ENCODE peak calls at places on chromosomes 12 and 14, in nine cellular contexts. One of them, this sample, is unnamed.

GRCh38 chr14:61253064-61253753 is 27.9 kb downstream of the TMEM30B start:
- DNase-seq in uterus: no peak
- DNase-seq in foreskin keratinocyte: no peak
- DNase-seq in suprapubic skin: no peak
- DNase-seq in HFF-Myc: no peak
- DNase-seq in GM06990: no peak
- DNase-seq in OCI-LY7: peak
- DNase-seq in cardiac fibroblast: no peak
- DNase-seq in IMR-90: no peak
- DNase-seq in this sample: no peak

GRCh38 chr12:102061556-102062418 is at the start of gene WASHC3:
- DNase-seq in OCI-LY7: peak
- DNase-seq in cardiac fibroblast: peak
- DNase-seq in HFF-Myc: peak
- DNase-seq in IMR-90: peak
- DNase-seq in GM06990: peak
- DNase-seq in foreskin keratinocyte: peak
- DNase-seq in suprapubic skin: peak
- DNase-seq in uterus: peak
- DNase-seq in this sample: peak

GRCh38 chr12:126792411-126792810 is 1474.6 kb upstream of the TMEM132C start:
- DNase-seq in IMR-90: no peak
- DNase-seq in uterus: no peak
- DNase-seq in cardiac fibroblast: no peak
- DNase-seq in suprapubic skin: no peak
- DNase-seq in foreskin keratinocyte: no peak
- DNase-seq in HFF-Myc: no peak
- DNase-seq in GM06990: no peak
- DNase-seq in OCI-LY7: no peak
- DNase-seq in this sample: no peak

GRCh38 chr14:101559624-101560533 is 1.4 kb upstream of the DIO3 start:
- DNase-seq in IMR-90: peak
- DNase-seq in suprapubic skin: no peak
- DNase-seq in uterus: peak
- DNase-seq in HFF-Myc: no peak
- DNase-seq in OCI-LY7: no peak
- DNase-seq in foreskin keratinocyte: no peak
- DNase-seq in GM06990: no peak
- DNase-seq in cardiac fibroblast: peak
- DNase-seq in this sample: no peak

GRCh38 chr14:69980457-69981414 is 101.5 kb downstream of the SMOC1 start:
- DNase-seq in OCI-LY7: no peak
- DNase-seq in uterus: no peak
- DNase-seq in foreskin keratinocyte: peak
- DNase-seq in suprapubic skin: no peak
- DNase-seq in HFF-Myc: no peak
- DNase-seq in cardiac fibroblast: no peak
- DNase-seq in IMR-90: no peak
- DNase-seq in GM06990: no peak
- DNase-seq in this sample: no peak

GRCh38 chr14:63951429-63951828 is 98.6 kb downstream of the SYNE2 start:
- DNase-seq in suprapubic skin: no peak
- DNase-seq in foreskin keratinocyte: no peak
- DNase-seq in OCI-LY7: no peak
- DNase-seq in cardiac fibroblast: no peak
- DNase-seq in IMR-90: no peak
- DNase-seq in GM06990: no peak
- DNase-seq in uterus: no peak
- DNase-seq in HFF-Myc: no peak
- DNase-seq in this sample: no peak

GRCh38 chr14:93110856-93111419 is 4.8 kb downstream of the ITPK1 start:
- DNase-seq in suprapubic skin: no peak
- DNase-seq in OCI-LY7: no peak
- DNase-seq in uterus: no peak
- DNase-seq in cardiac fibroblast: no peak
- DNase-seq in HFF-Myc: no peak
- DNase-seq in foreskin keratinocyte: no peak
- DNase-seq in GM06990: no peak
- DNase-seq in IMR-90: no peak
- DNase-seq in this sample: no peak

GRCh38 chr12:54622463-54623183 is 12.1 kb downstream of the LACRT start:
- DNase-seq in cardiac fibroblast: peak
- DNase-seq in HFF-Myc: no peak
- DNase-seq in OCI-LY7: no peak
- DNase-seq in GM06990: no peak
- DNase-seq in foreskin keratinocyte: no peak
- DNase-seq in IMR-90: peak
- DNase-seq in uterus: no peak
- DNase-seq in suprapubic skin: no peak
- DNase-seq in this sample: no peak

GRCh38 chr12:51590347-51591019 is 550 bp upstream of the SCN8A start:
- DNase-seq in OCI-LY7: peak
- DNase-seq in cardiac fibroblast: peak
- DNase-seq in suprapubic skin: no peak
- DNase-seq in HFF-Myc: no peak
- DNase-seq in uterus: peak
- DNase-seq in IMR-90: peak
- DNase-seq in GM06990: peak
- DNase-seq in foreskin keratinocyte: no peak
- DNase-seq in this sample: no peak

GRCh38 chr14:37779480-37779879 is 184.1 kb downstream of the TTC6 start:
- DNase-seq in IMR-90: no peak
- DNase-seq in foreskin keratinocyte: no peak
- DNase-seq in cardiac fibroblast: no peak
- DNase-seq in suprapubic skin: no peak
- DNase-seq in OCI-LY7: no peak
- DNase-seq in HFF-Myc: no peak
- DNase-seq in uterus: no peak
- DNase-seq in GM06990: no peak
- DNase-seq in this sample: no peak
- TF ChIP-seq CTCF in IMR-90: no peak
- TF ChIP-seq CTCF in foreskin keratinocyte: no peak
- TF ChIP-seq CTCF in cardiac fibroblast: no peak
- TF ChIP-seq CTCF in suprapubic skin: no peak
- TF ChIP-seq CTCF in OCI-LY7: no peak
- TF ChIP-seq CTCF in HFF-Myc: no peak
- TF ChIP-seq CTCF in uterus: no peak
- TF ChIP-seq CTCF in GM06990: no peak
- TF ChIP-seq CTCF in this sample: no peak

GRCh38 chr12:99383258-99383657 is 264.3 kb upstream of the GARIN6 start:
- DNase-seq in IMR-90: no peak
- DNase-seq in OCI-LY7: peak
- DNase-seq in cardiac fibroblast: no peak
- DNase-seq in HFF-Myc: no peak
- DNase-seq in foreskin keratinocyte: no peak
- DNase-seq in GM06990: no peak
- DNase-seq in uterus: no peak
- DNase-seq in suprapubic skin: no peak
- DNase-seq in this sample: no peak

GRCh38 chr12:99389751-99390150 is 257.8 kb upstream of the GARIN6 start:
- DNase-seq in uterus: no peak
- DNase-seq in foreskin keratinocyte: no peak
- DNase-seq in cardiac fibroblast: no peak
- DNase-seq in IMR-90: no peak
- DNase-seq in suprapubic skin: no peak
- DNase-seq in GM06990: no peak
- DNase-seq in OCI-LY7: no peak
- DNase-seq in HFF-Myc: no peak
- DNase-seq in this sample: no peak

GRCh38 chr12:99390707-99391106 is 256.8 kb upstream of the GARIN6 start:
- DNase-seq in cardiac fibroblast: no peak
- DNase-seq in foreskin keratinocyte: no peak
- DNase-seq in IMR-90: no peak
- DNase-seq in HFF-Myc: no peak
- DNase-seq in uterus: no peak
- DNase-seq in suprapubic skin: no peak
- DNase-seq in GM06990: no peak
- DNase-seq in OCI-LY7: no peak
- DNase-seq in this sample: no peak

GRCh38 chr12:99387661-99388060 is 259.9 kb upstream of the GARIN6 start:
- DNase-seq in uterus: no peak
- DNase-seq in cardiac fibroblast: no peak
- DNase-seq in GM06990: no peak
- DNase-seq in HFF-Myc: no peak
- DNase-seq in suprapubic skin: no peak
- DNase-seq in IMR-90: no peak
- DNase-seq in foreskin keratinocyte: no peak
- DNase-seq in OCI-LY7: no peak
- DNase-seq in this sample: no peak

GRCh38 chr12:99386907-99387306 is 260.6 kb upstream of the GARIN6 start:
- DNase-seq in cardiac fibroblast: peak
- DNase-seq in uterus: no peak
- DNase-seq in GM06990: no peak
- DNase-seq in OCI-LY7: peak
- DNase-seq in suprapubic skin: no peak
- DNase-seq in HFF-Myc: peak
- DNase-seq in foreskin keratinocyte: peak
- DNase-seq in IMR-90: peak
- DNase-seq in this sample: no peak
- TF ChIP-seq CTCF in cardiac fibroblast: peak
- TF ChIP-seq CTCF in uterus: no peak
- TF ChIP-seq CTCF in GM06990: peak
- TF ChIP-seq CTCF in OCI-LY7: peak
- TF ChIP-seq CTCF in suprapubic skin: no peak
- TF ChIP-seq CTCF in HFF-Myc: peak
- TF ChIP-seq CTCF in foreskin keratinocyte: peak
- TF ChIP-seq CTCF in IMR-90: peak
- TF ChIP-seq CTCF in this sample: no peak

GRCh38 chr12:93536766-93537515 is 35.5 kb upstream of the SOCS2 start:
- DNase-seq in foreskin keratinocyte: no peak
- DNase-seq in uterus: no peak
- DNase-seq in cardiac fibroblast: peak
- DNase-seq in GM06990: peak
- DNase-seq in HFF-Myc: no peak
- DNase-seq in OCI-LY7: peak
- DNase-seq in suprapubic skin: no peak
- DNase-seq in IMR-90: peak
- DNase-seq in this sample: no peak
- TF ChIP-seq CTCF in foreskin keratinocyte: no peak
- TF ChIP-seq CTCF in uterus: no peak
- TF ChIP-seq CTCF in cardiac fibroblast: no peak
- TF ChIP-seq CTCF in GM06990: no peak
- TF ChIP-seq CTCF in HFF-Myc: no peak
- TF ChIP-seq CTCF in OCI-LY7: no peak
- TF ChIP-seq CTCF in suprapubic skin: no peak
- TF ChIP-seq CTCF in IMR-90: no peak
- TF ChIP-seq CTCF in this sample: no peak

GRCh38 chr12:12353807-12354206 is 3.1 kb upstream of the BORCS5 start:
- DNase-seq in OCI-LY7: no peak
- DNase-seq in foreskin keratinocyte: no peak
- DNase-seq in GM06990: no peak
- DNase-seq in uterus: peak
- DNase-seq in IMR-90: no peak
- DNase-seq in suprapubic skin: no peak
- DNase-seq in cardiac fibroblast: no peak
- DNase-seq in HFF-Myc: no peak
- DNase-seq in this sample: no peak

GRCh38 chr12:12358528-12358927 is 1.6 kb downstream of the BORCS5 start:
- DNase-seq in IMR-90: no peak
- DNase-seq in cardiac fibroblast: no peak
- DNase-seq in GM06990: peak
- DNase-seq in foreskin keratinocyte: no peak
- DNase-seq in uterus: no peak
- DNase-seq in HFF-Myc: no peak
- DNase-seq in suprapubic skin: no peak
- DNase-seq in OCI-LY7: peak
- DNase-seq in this sample: no peak

GRCh38 chr12:12357697-12358476 is 1.0 kb downstream of the BORCS5 start:
- DNase-seq in OCI-LY7: peak
- DNase-seq in suprapubic skin: no peak
- DNase-seq in cardiac fibroblast: no peak
- DNase-seq in IMR-90: peak
- DNase-seq in GM06990: peak
- DNase-seq in foreskin keratinocyte: no peak
- DNase-seq in HFF-Myc: no peak
- DNase-seq in uterus: no peak
- DNase-seq in this sample: no peak

GRCh38 chr12:12356467-12356885 is 402 bp upstream of the BORCS5 start:
- DNase-seq in suprapubic skin: no peak
- DNase-seq in cardiac fibroblast: no peak
- DNase-seq in HFF-Myc: no peak
- DNase-seq in GM06990: no peak
- DNase-seq in foreskin keratinocyte: no peak
- DNase-seq in OCI-LY7: no peak
- DNase-seq in IMR-90: no peak
- DNase-seq in uterus: no peak
- DNase-seq in this sample: no peak

GRCh38 chr12:12356886-12357696 is at the start of gene BORCS5:
- DNase-seq in IMR-90: peak
- DNase-seq in foreskin keratinocyte: peak
- DNase-seq in suprapubic skin: peak
- DNase-seq in uterus: peak
- DNase-seq in cardiac fibroblast: peak
- DNase-seq in HFF-Myc: peak
- DNase-seq in OCI-LY7: peak
- DNase-seq in GM06990: peak
- DNase-seq in this sample: peak
- TF ChIP-seq CTCF in IMR-90: no peak
- TF ChIP-seq CTCF in foreskin keratinocyte: peak
- TF ChIP-seq CTCF in suprapubic skin: peak
- TF ChIP-seq CTCF in uterus: peak
- TF ChIP-seq CTCF in cardiac fibroblast: peak
- TF ChIP-seq CTCF in HFF-Myc: no peak
- TF ChIP-seq CTCF in OCI-LY7: peak
- TF ChIP-seq CTCF in GM06990: peak
- TF ChIP-seq CTCF in this sample: no peak

GRCh38 chr14:81435578-81436295 is 35.6 kb upstream of the STON2 start:
- DNase-seq in IMR-90: peak
- DNase-seq in suprapubic skin: peak
- DNase-seq in GM06990: peak
- DNase-seq in uterus: peak
- DNase-seq in OCI-LY7: peak
- DNase-seq in foreskin keratinocyte: peak
- DNase-seq in cardiac fibroblast: peak
- DNase-seq in HFF-Myc: no peak
- DNase-seq in this sample: no peak
- TF ChIP-seq CTCF in IMR-90: no peak
- TF ChIP-seq CTCF in suprapubic skin: no peak
- TF ChIP-seq CTCF in GM06990: no peak
- TF ChIP-seq CTCF in uterus: no peak
- TF ChIP-seq CTCF in OCI-LY7: no peak
- TF ChIP-seq CTCF in foreskin keratinocyte: no peak
- TF ChIP-seq CTCF in cardiac fibroblast: no peak
- TF ChIP-seq CTCF in HFF-Myc: no peak
- TF ChIP-seq CTCF in this sample: no peak

GRCh38 chr12:123801573-123802178 is 39.6 kb downstream of the DNAH10 start:
- DNase-seq in OCI-LY7: peak
- DNase-seq in cardiac fibroblast: peak
- DNase-seq in GM06990: no peak
- DNase-seq in uterus: no peak
- DNase-seq in IMR-90: peak
- DNase-seq in foreskin keratinocyte: no peak
- DNase-seq in HFF-Myc: no peak
- DNase-seq in suprapubic skin: no peak
- DNase-seq in this sample: no peak

GRCh38 chr12:123794027-123794426 is 31.9 kb downstream of the DNAH10 start:
- DNase-seq in GM06990: no peak
- DNase-seq in cardiac fibroblast: no peak
- DNase-seq in suprapubic skin: no peak
- DNase-seq in IMR-90: no peak
- DNase-seq in OCI-LY7: no peak
- DNase-seq in HFF-Myc: no peak
- DNase-seq in foreskin keratinocyte: no peak
- DNase-seq in uterus: no peak
- DNase-seq in this sample: no peak

GRCh38 chr12:123799227-123799626 is 37.1 kb downstream of the DNAH10 start:
- DNase-seq in foreskin keratinocyte: no peak
- DNase-seq in OCI-LY7: no peak
- DNase-seq in HFF-Myc: no peak
- DNase-seq in IMR-90: no peak
- DNase-seq in GM06990: no peak
- DNase-seq in cardiac fibroblast: no peak
- DNase-seq in uterus: no peak
- DNase-seq in suprapubic skin: no peak
- DNase-seq in this sample: no peak

GRCh38 chr12:123798518-123798917 is 36.4 kb downstream of the DNAH10 start:
- DNase-seq in cardiac fibroblast: no peak
- DNase-seq in GM06990: no peak
- DNase-seq in foreskin keratinocyte: no peak
- DNase-seq in uterus: no peak
- DNase-seq in IMR-90: no peak
- DNase-seq in suprapubic skin: no peak
- DNase-seq in OCI-LY7: no peak
- DNase-seq in HFF-Myc: no peak
- DNase-seq in this sample: no peak
- TF ChIP-seq CTCF in cardiac fibroblast: no peak
- TF ChIP-seq CTCF in GM06990: no peak
- TF ChIP-seq CTCF in foreskin keratinocyte: no peak
- TF ChIP-seq CTCF in uterus: no peak
- TF ChIP-seq CTCF in IMR-90: no peak
- TF ChIP-seq CTCF in suprapubic skin: no peak
- TF ChIP-seq CTCF in OCI-LY7: no peak
- TF ChIP-seq CTCF in HFF-Myc: no peak
- TF ChIP-seq CTCF in this sample: no peak